ENCODE peak calls at places on chromosome 18, in eight cellular contexts. E is A549, Q is transverse colon, J is endothelial cell of umbilical vein, U is esophagus squamous epithelium, Y is ovary, S is vagina, D is IMR-90. L is an unnamed sample.

GRCh38 chr18:1499265-1499664 is 594.6 kb downstream of the ADCYAP1 start:
- DNase-seq in E (no peak), Q (no peak), J (no peak), U (no peak), Y (no peak), S (no peak), D (no peak), L (no peak)

GRCh38 chr18:77038182-77038581 is 94.4 kb downstream of the MBP start:
- DNase-seq in E (no peak), Q (no peak), J (no peak), U (no peak), Y (no peak), S (no peak), D (no peak), L (no peak)

GRCh38 chr18:49098386-49098785 is 147.6 kb upstream of the SMAD7 start:
- DNase-seq in E (no peak), Q (no peak), J (no peak), U (no peak), Y (no peak), S (no peak), D (no peak), L (no peak)

GRCh38 chr18:50853863-50854271 is 25.1 kb upstream of the ME2 start:
- DNase-seq in E (peak), Q (peak), J (peak), U (no peak), Y (no peak), S (no peak), D (peak), L (peak)

GRCh38 chr18:13611616-13612110 is 114.7 kb downstream of the FAM210A start:
- DNase-seq in E (no peak), Q (no peak), J (peak), U (no peak), Y (peak), S (peak), D (peak), L (no peak)

GRCh38 chr18:68500551-68500950 is 214.4 kb downstream of the TMX3 start:
- DNase-seq in E (no peak), Q (no peak), J (no peak), U (no peak), Y (no peak), S (no peak), D (no peak), L (no peak)

GRCh38 chr18:76395609-76396008 is 99.4 kb downstream of the ZNF516 start:
- DNase-seq in E (no peak), Q (peak), J (no peak), U (no peak), Y (peak), S (no peak), D (no peak), L (no peak)

GRCh38 chr18:13376841-13377351 is 158.3 kb downstream of the LDLRAD4 start:
- DNase-seq in E (no peak), Q (no peak), J (no peak), U (no peak), Y (no peak), S (peak), D (no peak), L (no peak)

GRCh38 chr18:47898055-47898454 is 32.4 kb downstream of the SMAD2 start:
- DNase-seq in E (no peak), Q (no peak), J (peak), U (no peak), Y (no peak), S (no peak), D (no peak), L (no peak)

GRCh38 chr18:8623549-8624106 is 14.4 kb downstream of the RAB12 start:
- DNase-seq in E (no peak), Q (peak), J (no peak), U (no peak), Y (no peak), S (no peak), D (no peak), L (no peak)
- H3K4me3 ChIP-seq in E (no peak), Q (no peak), J (no peak), U (no peak), Y (no peak), S (no peak), D (no peak), L (no peak)

DNA sequence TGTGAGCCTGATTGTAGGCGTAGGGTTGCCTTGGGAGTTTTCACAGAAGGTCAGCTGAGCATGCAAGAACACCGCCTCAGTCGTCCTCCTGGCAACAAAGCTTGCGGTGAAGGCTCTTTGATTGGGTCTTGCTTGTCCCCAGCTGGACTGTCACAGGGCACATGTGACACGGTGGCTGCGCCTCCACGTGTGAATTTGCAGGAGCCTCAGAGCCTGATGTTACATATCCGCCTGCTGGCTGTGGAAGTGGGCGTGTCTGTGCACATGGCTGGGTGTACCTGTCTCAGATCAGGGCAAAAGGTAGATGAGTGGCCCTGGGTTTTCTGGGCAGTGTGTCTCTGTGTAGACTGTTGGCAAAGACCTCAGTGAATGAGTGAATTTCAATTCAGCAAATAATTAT is 228.8 kb downstream of the HAUS1 start:
- DNase-seq in E (no peak), Q (no peak), J (no peak), U (no peak), Y (no peak), S (no peak), D (no peak), L (no peak)
- TF ChIP-seq POLR2A in E (no peak), Q (no peak), J (no peak), U (no peak), Y (no peak), S (no peak), D (no peak), L (no peak)

GRCh38 chr18:56575819-56576663 is 62.4 kb downstream of the TXNL1 start:
- DNase-seq in E (peak), Q (no peak), J (peak), U (no peak), Y (no peak), S (no peak), D (peak), L (no peak)
- H3K4me3 ChIP-seq in E (no peak), Q (no peak), J (no peak), U (no peak), Y (no peak), S (no peak), D (no peak), L (no peak)

GRCh38 chr18:74512321-74513053 is 16.3 kb downstream of the CNDP2 start:
- DNase-seq in E (no peak), Q (no peak), J (no peak), U (no peak), Y (no peak), S (no peak), D (no peak), L (peak)

GRCh38 chr18:74513149-74513882 is 17.2 kb downstream of the CNDP2 start:
- DNase-seq in E (no peak), Q (no peak), J (no peak), U (no peak), Y (no peak), S (no peak), D (no peak), L (peak)

GRCh38 chr18:74509856-74510769 is 13.9 kb downstream of the CNDP2 start:
- DNase-seq in E (no peak), Q (no peak), J (no peak), U (no peak), Y (no peak), S (no peak), D (no peak), L (peak)

GRCh38 chr18:74510770-74511095 is 14.6 kb downstream of the CNDP2 start:
- DNase-seq in E (no peak), Q (no peak), J (no peak), U (no peak), Y (no peak), S (no peak), D (no peak), L (no peak)

GRCh38 chr18:74511823-74512222 is 15.7 kb downstream of the CNDP2 start:
- DNase-seq in E (no peak), Q (no peak), J (no peak), U (no peak), Y (no peak), S (no peak), D (no peak), L (peak)
- TF ChIP-seq POLR2A in E (no peak), Q (no peak), J (no peak), U (no peak), Y (no peak), S (no peak), D (no peak), L (no peak)

GRCh38 chr18:34709104-34709503 is 994 bp upstream of the DTNA start:
- DNase-seq in E (peak), Q (no peak), J (no peak), U (no peak), Y (peak), S (no peak), D (peak), L (no peak)

GRCh38 chr18:34704823-34705222 is 5.3 kb upstream of the DTNA start:
- DNase-seq in E (no peak), Q (no peak), J (no peak), U (no peak), Y (no peak), S (no peak), D (no peak), L (no peak)

GRCh38 chr18:34710430-34711386 is 610 bp downstream of the DTNA start:
- DNase-seq in E (no peak), Q (no peak), J (no peak), U (no peak), Y (no peak), S (no peak), D (peak), L (no peak)

GRCh38 chr18:34707670-34708069 is 2.4 kb upstream of the DTNA start:
- DNase-seq in E (peak), Q (peak), J (peak), U (no peak), Y (peak), S (no peak), D (peak), L (no peak)

DNA sequence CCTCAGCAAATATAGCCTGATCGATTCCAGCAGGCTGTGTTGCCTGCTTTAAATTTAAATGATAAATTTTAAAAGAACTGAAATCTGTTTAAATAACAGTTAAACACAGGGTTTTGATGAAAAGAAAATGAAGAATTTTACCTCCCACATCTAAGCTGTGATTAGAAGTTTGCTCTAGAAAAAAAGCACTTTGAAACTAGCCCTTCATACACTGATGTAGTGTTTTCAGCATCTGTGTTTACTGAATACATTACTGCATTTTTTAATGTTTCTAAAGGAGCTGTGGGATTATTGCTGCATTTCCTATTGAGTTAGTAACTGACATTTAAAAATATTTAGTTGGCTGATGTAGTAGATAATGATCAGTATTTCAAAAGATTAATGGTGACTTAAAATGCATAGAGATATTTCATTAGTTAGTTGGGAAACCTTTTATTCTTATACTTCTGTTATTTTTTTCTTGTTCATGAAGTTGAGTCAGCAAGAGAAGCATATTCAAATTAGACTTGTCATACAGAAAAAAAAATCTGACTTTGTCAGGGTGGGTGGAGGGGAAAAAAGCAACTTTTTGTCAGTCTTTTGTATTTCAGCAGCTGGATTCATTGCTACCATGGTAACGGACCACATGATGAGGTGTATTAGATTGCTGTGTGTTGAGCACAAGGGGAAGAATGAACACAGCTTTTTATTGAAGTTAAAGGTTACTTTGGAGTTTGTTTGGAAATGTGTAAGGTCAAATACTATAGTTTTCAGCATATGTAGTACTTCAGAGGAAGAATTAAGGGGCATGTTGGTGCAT is at the start of gene DTNA:
- DNase-seq in E (no peak), Q (no peak), J (peak), U (no peak), Y (no peak), S (no peak), D (peak), L (no peak)
- H3K4me3 ChIP-seq in E (no peak), Q (peak), J (no peak), U (peak), Y (peak), S (peak), D (peak), L (no peak)

DNA sequence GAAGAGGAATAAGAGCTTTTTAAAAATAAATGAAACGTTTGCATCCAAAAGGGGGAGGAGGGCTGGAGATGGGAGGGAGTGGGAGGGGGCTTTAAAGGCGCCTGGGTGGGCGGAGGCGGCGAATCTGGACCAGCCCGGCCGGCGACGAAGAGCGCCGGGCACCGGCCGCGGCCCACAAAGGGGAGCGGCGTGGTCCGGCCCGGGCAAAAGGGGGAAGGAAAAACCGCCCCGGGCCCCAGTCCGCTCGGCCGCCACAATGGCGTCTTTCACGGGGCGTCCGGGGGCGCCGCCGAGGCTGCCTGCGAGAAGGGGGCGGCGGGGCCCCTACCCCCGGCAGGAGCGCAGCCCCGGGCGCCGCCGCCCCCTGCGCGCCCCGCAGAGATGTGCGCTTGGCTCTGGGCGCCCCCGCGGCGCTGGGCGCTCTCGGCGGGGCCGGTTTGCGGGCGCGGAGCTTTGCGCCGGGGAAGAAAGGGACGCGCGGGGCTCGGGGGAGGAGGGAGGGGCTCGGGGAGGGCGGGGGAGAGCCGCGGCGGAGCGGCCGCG is 108.1 kb upstream of the KCTD1 start:
- DNase-seq in E (no peak), Q (no peak), J (peak), U (no peak), Y (no peak), S (no peak), D (no peak), L (no peak)
- TF ChIP-seq POLR2A in E (no peak), Q (no peak), J (no peak), U (no peak), Y (no peak), S (no peak), D (no peak), L (no peak)

GRCh38 chr18:34159691-34160185 is 65.0 kb downstream of the NOL4 start:
- DNase-seq in E (no peak), Q (no peak), J (no peak), U (no peak), Y (no peak), S (no peak), D (no peak), L (no peak)

GRCh38 chr18:34153711-34154110 is 71.0 kb downstream of the NOL4 start:
- DNase-seq in E (peak), Q (no peak), J (peak), U (no peak), Y (no peak), S (no peak), D (peak), L (no peak)

GRCh38 chr18:34158881-34159690 is 65.6 kb downstream of the NOL4 start:
- DNase-seq in E (no peak), Q (no peak), J (peak), U (no peak), Y (peak), S (no peak), D (peak), L (peak)
- H3K4me3 ChIP-seq in E (no peak), Q (peak), J (no peak), U (peak), Y (peak), S (peak), D (no peak), L (peak)